ENCODE peak calls at places on chromosomes 7 and 10, in four cellular contexts. G is PC-9, V is transverse colon, R is colonic mucosa. U is an unnamed sample.
A peak's percentile ranks its signal among the peaks of the same experiment; 100 is the strongest.

GRCh38 chr10:122154034-122154732 is 116.9 kb upstream of the BTBD16 start:
- DNase-seq in G (no peak), V (no peak), R (no peak), U (no peak)

GRCh38 chr10:103765981-103766380 is 89.4 kb downstream of the SH3PXD2A start:
- DNase-seq in G (no peak), V (no peak), R (no peak), U (peak; percentile 75)

GRCh38 chr7:142868881-142869415 is 14.1 kb downstream of the EPHB6 start:
- DNase-seq in G (peak; percentile 30), V (no peak), R (peak; percentile 11), U (no peak)

GRCh38 chr7:106127984-106128780 is 16.1 kb upstream of the SYPL1 start:
- DNase-seq in G (no peak), V (no peak), R (no peak), U (no peak)

GRCh38 chr10:126119591-126119990 is 223.2 kb downstream of the FANK1 start:
- DNase-seq in G (peak; percentile 37), V (no peak), R (no peak), U (no peak)

GRCh38 chr10:17790631-17791030 is 18.5 kb upstream of the MRC1 start:
- DNase-seq in G (no peak), V (no peak), R (no peak), U (no peak)

GRCh38 chr7:112566392-112567324 is 85.9 kb downstream of the LSMEM1 start:
- DNase-seq in G (no peak), V (peak; percentile 24), R (peak; percentile 41), U (no peak)

GRCh38 chr7:1979591-1980560 is 252.9 kb downstream of the MAD1L1 start:
- DNase-seq in G (no peak), V (peak; percentile 53), R (no peak), U (no peak)

GRCh38 chr7:7351156-7351555 is 168.8 kb downstream of the C1GALT1 start:
- DNase-seq in G (no peak), V (no peak), R (no peak), U (no peak)

GRCh38 chr10:127996586-127996985 is 89.7 kb downstream of the PTPRE start:
- DNase-seq in G (no peak), V (no peak), R (no peak), U (no peak)

GRCh38 chr10:122780391-122780790 is 65.3 kb downstream of the CUZD1 start:
- DNase-seq in G (no peak), V (no peak), R (no peak), U (no peak)

GRCh38 chr10:96089116-96089515 is 41.0 kb upstream of the ZNF518A start:
- DNase-seq in G (no peak), V (no peak), R (no peak), U (no peak)

GRCh38 chr10:72175166-72175565 is 40.6 kb upstream of the ANAPC16 start:
- DNase-seq in G (peak; percentile 49), V (no peak), R (no peak), U (no peak)

GRCh38 chr10:82378146-82378545 is 503.2 kb downstream of the NRG3 start:
- DNase-seq in G (no peak), V (no peak), R (no peak), U (peak; percentile 30)

GRCh38 chr7:69748530-69748929 is 150.3 kb downstream of the AUTS2 start:
- DNase-seq in G (no peak), V (no peak), R (no peak), U (no peak)

GRCh38 chr7:95590387-95591248 is 5.7 kb downstream of the PDK4 start:
- DNase-seq in G (no peak), V (no peak), R (no peak), U (no peak)
- H3K27ac ChIP-seq in G (no peak overlapping the region), V (peak overlapping the region; percentile 96), R (no peak overlapping the region), U (peak overlapping the region; percentile 78)

DNA sequence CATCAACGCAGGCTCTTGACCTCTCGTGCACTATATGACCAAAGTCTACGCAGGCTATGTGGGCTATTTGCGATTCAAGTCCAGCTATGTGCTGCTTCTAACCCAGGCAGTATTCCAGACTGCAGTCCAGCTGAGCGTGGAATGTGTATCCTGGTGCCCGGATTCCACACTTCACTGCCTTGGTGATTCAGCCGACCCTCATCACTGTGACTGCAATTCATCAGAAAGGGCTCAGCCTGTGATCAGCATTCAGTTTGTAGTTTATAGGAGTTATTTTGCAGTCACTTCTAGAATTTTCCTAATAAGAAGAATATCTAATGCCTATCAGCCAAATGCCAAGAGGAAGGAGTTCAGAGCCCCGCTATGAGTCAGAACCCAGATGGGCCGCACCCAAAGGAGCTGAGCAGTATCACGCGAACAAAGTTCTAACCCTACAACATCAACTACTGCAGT is 119.8 kb upstream of the LANCL2 start:
- DNase-seq in G (peak; percentile 63), V (no peak), R (peak; percentile 15), U (no peak)
- H3K27ac ChIP-seq in G (no peak overlapping the region), V (no peak overlapping the region), R (no peak overlapping the region), U (no peak overlapping the region)

GRCh38 chr10:89392974-89393373 is 551 bp downstream of the IFIT1 start:
- DNase-seq in G (no peak), V (peak; percentile 28), R (peak; percentile 38), U (no peak)
- H3K27ac ChIP-seq in G (peak overlapping the region; percentile 22), V (peak overlapping the region; percentile 73), R (peak overlapping the region; percentile 64), U (peak overlapping the region; percentile 89)

DNA sequence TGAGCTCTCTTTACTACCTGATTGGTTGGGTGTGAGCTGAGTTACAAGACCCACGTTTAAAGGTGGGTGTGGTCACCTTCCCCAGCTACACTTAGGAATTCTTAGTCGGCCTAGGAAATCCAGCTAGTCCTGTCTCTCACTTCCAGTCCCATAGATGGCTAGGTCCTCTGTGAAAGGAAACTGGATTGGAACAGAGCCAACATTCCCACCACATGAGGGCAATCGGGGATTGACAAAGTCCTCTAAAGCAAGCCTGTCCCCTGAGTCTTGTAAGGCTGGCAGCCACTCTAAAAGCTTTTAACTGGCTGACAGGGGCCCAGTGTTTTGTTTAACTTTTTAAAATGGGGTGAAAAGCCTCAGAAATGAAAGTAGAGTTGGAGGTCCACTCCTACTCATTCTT is 15.1 kb upstream of the CROT start:
- DNase-seq in G (no peak), V (no peak), R (no peak), U (no peak)
- H3K27ac ChIP-seq in G (no peak overlapping the region), V (no peak overlapping the region), R (no peak overlapping the region), U (no peak overlapping the region)

GRCh38 chr10:16741540-16741939 is 75.7 kb downstream of the RSU1 start:
- DNase-seq in G (no peak), V (no peak), R (no peak), U (no peak)
- H3K27ac ChIP-seq in G (no peak overlapping the region), V (no peak overlapping the region), R (no peak overlapping the region), U (no peak overlapping the region)

DNA sequence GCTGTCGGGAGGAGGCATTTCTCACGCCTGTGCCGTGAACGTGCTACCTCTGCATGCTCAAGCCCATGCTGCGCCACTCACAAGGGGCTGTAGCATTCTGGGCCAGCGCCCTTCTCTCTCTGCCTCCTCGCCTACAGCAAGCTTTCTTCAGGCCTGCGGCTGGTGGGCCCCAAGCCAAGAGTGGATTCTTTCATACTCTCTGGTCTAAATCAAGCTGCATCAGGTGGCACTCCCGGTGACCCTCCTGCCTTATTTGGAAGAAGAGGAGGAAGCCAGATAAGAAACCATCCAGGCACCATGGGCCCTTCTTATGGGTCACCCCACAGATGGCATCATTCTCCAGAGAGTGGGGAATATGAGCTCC is 86.7 kb upstream of the DUSP5 start:
- DNase-seq in G (peak; percentile 85), V (no peak), R (no peak), U (no peak)
- H3K27ac ChIP-seq in G (peak overlapping the region; percentile 100), V (peak overlapping the region; percentile 62), R (no peak overlapping the region), U (peak overlapping the region; percentile 60)

DNA sequence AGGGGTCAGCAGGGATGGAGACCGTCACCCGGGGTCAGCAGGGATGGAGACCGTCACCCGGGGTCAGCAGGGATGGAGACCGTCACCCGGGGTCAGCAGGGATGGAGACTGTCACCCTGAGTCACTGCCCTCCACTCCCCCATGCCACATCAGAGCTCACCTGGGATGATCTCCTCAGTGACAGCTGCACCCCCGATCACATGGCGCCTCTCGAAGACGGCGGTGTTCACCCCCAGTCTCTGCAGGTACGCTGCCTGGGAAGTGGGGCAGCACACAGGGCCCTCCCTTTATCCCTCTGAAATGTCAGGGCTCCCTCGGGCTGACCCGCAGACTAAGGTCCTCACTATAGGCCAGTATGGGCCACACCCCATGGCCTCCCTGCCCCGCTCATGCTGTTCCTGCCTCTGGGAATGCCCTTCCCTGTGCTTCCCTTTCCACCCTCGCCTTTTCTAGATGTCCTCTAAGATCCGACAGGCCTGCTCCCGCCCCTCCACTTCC is 7.2 kb downstream of the PYROXD2 start:
- DNase-seq in G (no peak), V (no peak), R (no peak), U (no peak)
- H3K27ac ChIP-seq in G (no peak overlapping the region), V (no peak overlapping the region), R (no peak overlapping the region), U (no peak overlapping the region)

GRCh38 chr7:137480401-137480800 is 136.9 kb upstream of the PTN start:
- DNase-seq in G (no peak), V (no peak), R (no peak), U (no peak)
- H3K27ac ChIP-seq in G (no peak overlapping the region), V (no peak overlapping the region), R (no peak overlapping the region), U (no peak overlapping the region)

GRCh38 chr7:12633589-12633988 is 53.8 kb upstream of the ARL4A start:
- DNase-seq in G (no peak), V (no peak), R (no peak), U (no peak)

GRCh38 chr7:12625836-12626235 is 55.3 kb downstream of the SCIN start:
- DNase-seq in G (no peak), V (no peak), R (no peak), U (no peak)

GRCh38 chr7:12630615-12630884 is 56.9 kb upstream of the ARL4A start:
- DNase-seq in G (no peak), V (no peak), R (no peak), U (no peak)

GRCh38 chr7:12635830-12636229 is 51.6 kb upstream of the ARL4A start:
- DNase-seq in G (no peak), V (peak; percentile 10), R (no peak), U (no peak)

DNA sequence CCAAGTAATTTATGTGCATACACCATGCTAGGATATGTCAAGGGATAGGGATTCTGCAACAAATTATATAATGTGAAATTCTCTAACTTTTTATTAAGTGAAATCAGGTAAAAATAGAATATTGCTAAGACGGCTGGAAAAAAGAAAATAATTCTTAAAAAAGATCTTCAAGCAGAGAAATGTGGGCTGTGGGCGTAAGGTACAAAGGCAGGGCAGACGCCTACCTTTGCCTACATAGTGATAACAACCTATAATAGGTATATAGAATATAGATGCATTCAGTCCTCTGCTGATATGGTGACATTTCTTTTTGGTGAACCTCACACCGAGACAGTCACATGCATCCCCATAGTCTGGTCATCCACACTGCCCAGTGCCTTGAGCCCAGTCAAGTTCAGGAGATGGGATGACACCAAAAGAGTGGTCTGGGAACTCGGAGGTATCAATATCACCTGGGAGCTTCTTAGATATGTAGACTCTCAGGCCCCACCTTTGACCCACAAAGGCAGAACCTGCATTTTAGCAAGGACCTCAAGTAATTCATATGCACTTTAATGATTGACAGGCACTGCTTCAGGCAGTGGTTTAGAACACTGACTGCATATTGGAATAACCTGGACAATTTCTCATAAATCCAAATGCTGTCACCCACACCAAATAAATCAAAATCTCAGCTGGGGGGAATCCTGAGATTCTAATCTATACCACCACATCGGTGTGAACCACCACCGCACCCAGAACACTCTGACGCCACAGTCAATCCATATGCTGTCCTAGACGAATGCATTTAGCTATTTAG is 57.4 kb upstream of the ARL4A start:
- DNase-seq in G (no peak), V (no peak), R (no peak), U (no peak)
- H3K27ac ChIP-seq in G (no peak overlapping the region), V (no peak overlapping the region), R (no peak overlapping the region), U (no peak overlapping the region)